ENCODE peak calls at places on chromosome X, in nine cellular contexts. Q is pancreas, W is progenitor cell of endocrine pancreas, V is coronary artery, H is glutamatergic neuron, A is neural crest cell, I is GM13977, S is cardiac muscle cell, R is bronchial epithelial cell. F is an unnamed sample.

GRCh38 chrX:77167993-77168392 is 279.2 kb upstream of the FGF16 start:
- DNase-seq in W (no peak), H (no peak), R (peak), Q (no peak), I (no peak), V (no peak), A (no peak), S (no peak), F (peak)

GRCh38 chrX:72705111-72705510 is 9.0 kb downstream of the PHKA1 start:
- DNase-seq in S (no peak), I (no peak), W (no peak), Q (no peak), R (no peak), A (no peak), V (no peak), H (no peak), F (no peak)

GRCh38 chrX:107878106-107878505 is 52.4 kb downstream of the MID2 start:
- DNase-seq in V (no peak), R (no peak), S (no peak), W (no peak), H (no peak), A (no peak), Q (no peak), I (no peak), F (no peak)

GRCh38 chrX:3962511-3963350 is 249.3 kb upstream of the PRKX start:
- DNase-seq in V (no peak), I (no peak), W (peak), H (no peak), R (peak), Q (peak), S (peak), A (peak), F (peak)

GRCh38 chrX:8274166-8274565 is 103.1 kb upstream of the VCX2 start:
- DNase-seq in R (peak), I (no peak), V (no peak), W (no peak), Q (no peak), S (no peak), A (no peak), H (no peak), F (no peak)

GRCh38 chrX:42797646-42798045 is 19.7 kb upstream of the PPP1R2C start:
- DNase-seq in W (no peak), A (no peak), Q (no peak), H (no peak), I (no peak), S (no peak), V (no peak), R (no peak), F (peak)

GRCh38 chrX:12999422-12999821 is 24.5 kb downstream of the TMSB4X start:
- DNase-seq in R (no peak), S (no peak), I (no peak), Q (no peak), H (no peak), A (no peak), V (no peak), W (no peak), F (no peak)

GRCh38 chrX:150771116-150771515 is 77.9 kb downstream of the MTMR1 start:
- DNase-seq in V (no peak), W (no peak), S (no peak), A (no peak), H (no peak), I (no peak), Q (no peak), R (no peak), F (no peak)

GRCh38 chrX:8971116-8971515 is 62.8 kb downstream of the FAM9B start:
- DNase-seq in R (peak), A (no peak), H (no peak), S (peak), Q (no peak), I (peak), W (no peak), V (no peak), F (peak)

GRCh38 chrX:53357799-53358530 is 64.5 kb downstream of the SMC1A start:
- DNase-seq in S (no peak), I (no peak), V (no peak), R (no peak), H (no peak), Q (no peak), W (no peak), A (no peak), F (no peak)

DNA sequence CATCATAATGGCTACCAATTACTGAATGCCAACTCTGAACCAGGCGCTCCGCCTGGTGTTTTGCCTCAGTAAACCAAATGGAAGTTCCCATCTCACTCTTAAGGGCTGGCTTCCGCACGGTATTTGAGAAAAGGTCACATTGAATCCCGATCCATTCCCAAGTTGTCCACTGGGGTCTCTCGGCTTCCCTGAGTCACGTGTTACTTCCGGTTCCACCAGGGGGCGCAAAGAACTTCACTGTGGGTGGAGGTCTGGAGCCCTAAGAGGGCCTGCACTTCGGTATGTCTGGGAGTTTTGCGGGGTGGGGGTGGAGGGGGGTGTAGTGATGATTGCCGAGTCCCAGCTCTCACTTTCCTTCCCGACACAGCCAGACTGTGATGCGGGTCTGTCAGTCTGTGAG is 13.4 kb upstream of the NHS start:
- DNase-seq in R (no peak), A (peak), S (no peak), H (peak), W (no peak), I (no peak), V (no peak), Q (no peak), F (no peak)
- TF ChIP-seq CTCF in R (no peak), A (peak), S (no peak), H (peak), W (peak), I (peak), V (no peak), Q (no peak), F (peak)

GRCh38 chrX:129982300-129983246 is at the start of gene BCORL1:
- DNase-seq in R (peak), W (peak), S (peak), Q (peak), I (peak), H (peak), A (peak), V (peak), F (peak)
- TF ChIP-seq CTCF in R (no peak), W (no peak), S (no peak), Q (no peak), I (no peak), H (no peak), A (no peak), V (no peak), F (no peak)

GRCh38 chrX:46913710-46914109 is 1.5 kb downstream of the JADE3 start:
- DNase-seq in A (no peak), V (no peak), R (peak), Q (peak), H (no peak), I (no peak), W (peak), S (peak), F (peak)
- TF ChIP-seq CTCF in A (no peak), V (no peak), R (no peak), Q (no peak), H (no peak), I (no peak), W (no peak), S (no peak), F (no peak)

GRCh38 chrX:95056901-95057300 is 1382.9 kb downstream of the FAM133A start:
- DNase-seq in W (no peak), Q (no peak), R (no peak), A (no peak), H (no peak), V (no peak), I (no peak), S (no peak), F (peak)
- TF ChIP-seq CTCF in W (peak), Q (no peak), R (no peak), A (peak), H (no peak), V (no peak), I (no peak), S (peak), F (peak)